ENCODE peak calls at places on chromosomes 2 and 18, in five cellular contexts. Q is GM23248, N is endothelial cell of umbilical vein, S is HepG2, B is fibroblast of lung. I is an unnamed sample. For H3K4me1, the result is how much of the 10 kb centered on the place peaks cover.

GRCh38 chr2:42876280-42876840 is 84.0 kb upstream of the HAAO start:
- DNase-seq in Q (no peak), N (no peak), S (no peak), B (no peak), I (no peak)

GRCh38 chr18:616380-616995 is 19.7 kb downstream of the CLUL1 start:
- DNase-seq in Q (peak), N (peak), S (peak), B (peak), I (peak)

GRCh38 chr2:238927746-238928519 is 80.0 kb downstream of the TWIST2 start:
- DNase-seq in Q (no peak), N (no peak), S (no peak), B (no peak), I (no peak)

GRCh38 chr18:57841568-57841967 is 38.5 kb upstream of the ATP8B1 start:
- DNase-seq in Q (no peak), N (no peak), S (no peak), B (no peak), I (no peak)

GRCh38 chr18:56127322-56128099 is 510.9 kb downstream of the TXNL1 start:
- DNase-seq in Q (peak), N (no peak), S (no peak), B (no peak), I (no peak)

GRCh38 chr18:8450013-8450412 is 159.2 kb upstream of the RAB12 start:
- DNase-seq in Q (peak), N (no peak), S (no peak), B (no peak), I (peak)

GRCh38 chr18:13913205-13913604 is 2.1 kb downstream of the MC2R start:
- DNase-seq in Q (no peak), N (no peak), S (no peak), B (no peak), I (no peak)

GRCh38 chr2:237573721-237574415 is 7.5 kb downstream of the PRLH start:
- DNase-seq in Q (no peak), N (no peak), S (no peak), B (no peak), I (no peak)

GRCh38 chr2:1543776-1544477 is 130.7 kb downstream of the TPO start:
- DNase-seq in Q (no peak), N (no peak), S (no peak), B (no peak), I (no peak)

GRCh38 chr18:43279015-43279758 is 1.9 kb upstream of the SYT4 start:
- DNase-seq in Q (peak), N (no peak), S (peak), B (peak), I (peak)

GRCh38 chr18:59874166-59874565 is 25.6 kb upstream of the PMAIP1 start:
- DNase-seq in Q (peak), N (peak), S (peak), B (peak), I (no peak)

GRCh38 chr2:222504191-222504590 is 79.8 kb downstream of the SGPP2 start:
- DNase-seq in Q (no peak), N (no peak), S (no peak), B (no peak), I (no peak)

GRCh38 chr2:3115301-3116042 is 262.1 kb downstream of the EIPR1 start:
- DNase-seq in Q (no peak), N (no peak), S (no peak), B (no peak), I (no peak)

GRCh38 chr2:74599676-74600075 is 45.2 kb downstream of the DOK1 start:
- DNase-seq in Q (no peak), N (no peak), S (no peak), B (no peak), I (no peak)

GRCh38 chr2:240991378-240992263 is 6.8 kb upstream of the SNED1 start:
- DNase-seq in Q (peak), N (peak), S (peak), B (peak), I (no peak)

GRCh38 chr2:223925106-223925505 is 20.0 kb downstream of the WDFY1 start:
- DNase-seq in Q (peak), N (no peak), S (no peak), B (no peak), I (no peak)

GRCh38 chr2:84946204-84947009 is 24.6 kb upstream of the KCMF1 start:
- DNase-seq in Q (peak), N (peak), S (peak), B (peak), I (no peak)

GRCh38 chr18:47323158-47323557 is 71.7 kb upstream of the SKOR2 start:
- DNase-seq in Q (peak), N (no peak), S (no peak), B (peak), I (no peak)

GRCh38 chr2:30446602-30447148 is 371 bp upstream of the LCLAT1 start:
- DNase-seq in Q (peak), N (no peak), S (no peak), B (peak), I (no peak)

GRCh38 chr2:231891514-231891905 is 34.7 kb downstream of the NPPC start:
- DNase-seq in Q (no peak), N (no peak), S (no peak), B (no peak), I (no peak)

GRCh38 chr2:101190753-101191516 is 39.8 kb upstream of the TBC1D8 start:
- DNase-seq in Q (peak), N (no peak), S (no peak), B (no peak), I (no peak)

GRCh38 chr2:121211251-121211650 is 73.8 kb downstream of the TFCP2L1 start:
- DNase-seq in Q (no peak), N (no peak), S (no peak), B (no peak), I (no peak)

GRCh38 chr2:215499330-215499729 is 63.5 kb upstream of the FN1 start:
- DNase-seq in Q (peak), N (no peak), S (no peak), B (peak), I (no peak)

GRCh38 chr2:234032301-234032856 is 18.1 kb upstream of the SPP2 start:
- DNase-seq in Q (peak), N (peak), S (no peak), B (peak), I (no peak)

GRCh38 chr18:23226386-23226785 is 91.1 kb downstream of the CABLES1 start:
- DNase-seq in Q (peak), N (peak), S (no peak), B (peak), I (no peak)

GRCh38 chr2:118249531-118249930 is 161.3 kb downstream of the INSIG2 start:
- DNase-seq in Q (peak), N (no peak), S (no peak), B (peak), I (no peak)

GRCh38 chr2:161424992-161425391 is 8.9 kb downstream of the TBR1 start:
- DNase-seq in Q (no peak), N (no peak), S (no peak), B (no peak), I (no peak)

GRCh38 chr2:227207573-227207972 is 43.1 kb downstream of the COL4A3 start:
- DNase-seq in Q (no peak), N (no peak), S (no peak), B (no peak), I (no peak)

GRCh38 chr2:236449167-236449586 is 120.4 kb upstream of the ACKR3 start:
- DNase-seq in Q (no peak), N (no peak), S (no peak), B (no peak), I (no peak)

GRCh38 chr2:14752294-14752693 is 119.8 kb downstream of the LRATD1 start:
- DNase-seq in Q (peak), N (no peak), S (no peak), B (no peak), I (no peak)

GRCh38 chr2:127516031-127516430 is 10.3 kb downstream of the IWS1 start:
- DNase-seq in Q (peak), N (no peak), S (no peak), B (peak), I (no peak)

GRCh38 chr2:105969552-105969951 is 224.5 kb downstream of the UXS1 start:
- DNase-seq in Q (no peak), N (no peak), S (peak), B (no peak), I (peak)

GRCh38 chr2:177265834-177266817 is 1.6 kb upstream of the NFE2L2 start:
- DNase-seq in Q (peak), N (peak), S (peak), B (peak), I (no peak)

GRCh38 chr18:907171-907879 is 2.7 kb downstream of the ADCYAP1 start:
- DNase-seq in Q (peak), N (no peak), S (no peak), B (no peak), I (peak)

GRCh38 chr18:58359226-58360019 is 269.5 kb downstream of the ALPK2 start:
- DNase-seq in Q (peak), N (no peak), S (no peak), B (peak), I (no peak)

GRCh38 chr2:42804891-42805290 is 12.5 kb upstream of the HAAO start:
- DNase-seq in Q (no peak), N (no peak), S (no peak), B (no peak), I (no peak)

GRCh38 chr18:21735452-21736015 is 5.1 kb upstream of the MIB1 start:
- DNase-seq in Q (no peak), N (peak), S (peak), B (peak), I (peak)

GRCh38 chr2:197498937-197499593 is 575 bp downstream of the HSPD1 start:
- DNase-seq in Q (peak), N (peak), S (peak), B (peak), I (peak)

GRCh38 chr2:27177441-27178351 is 28.9 kb downstream of the TCF23 start:
- DNase-seq in Q (no peak), N (no peak), S (peak), B (no peak), I (no peak)

GRCh38 chr2:28322456-28322855 is 70.2 kb upstream of the FOSL2 start:
- DNase-seq in Q (no peak), N (no peak), S (no peak), B (no peak), I (no peak)

GRCh38 chr2:28322887-28323483 is 69.7 kb upstream of the FOSL2 start:
- DNase-seq in Q (no peak), N (no peak), S (no peak), B (peak), I (no peak)

GRCh38 chr2:28320371-28320770 is 72.3 kb upstream of the FOSL2 start:
- DNase-seq in Q (no peak), N (no peak), S (no peak), B (no peak), I (no peak)

GRCh38 chr2:28321426-28321825 is 71.2 kb upstream of the FOSL2 start:
- DNase-seq in Q (no peak), N (no peak), S (no peak), B (peak), I (peak)

DNA sequence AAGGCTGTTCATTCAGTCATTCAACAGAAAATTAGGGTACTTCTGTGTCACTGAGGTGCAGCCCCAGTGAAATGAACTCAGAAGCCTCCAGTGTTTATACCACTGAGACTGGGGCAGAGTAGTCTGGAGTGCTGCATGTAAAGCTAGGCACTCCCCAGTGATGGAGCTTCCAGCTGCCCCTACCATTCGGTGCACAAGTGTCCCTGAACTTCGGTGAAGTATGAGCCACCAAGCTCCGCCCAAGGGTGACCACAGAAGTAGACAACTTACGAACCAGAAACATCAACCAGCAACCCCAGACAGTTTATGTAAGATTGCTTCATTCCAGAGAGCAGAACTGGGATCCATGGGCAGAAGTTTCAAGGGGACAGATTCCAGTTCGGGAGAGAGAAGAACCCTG is 70.6 kb upstream of the FOSL2 start:
- DNase-seq in Q (no peak), N (no peak), S (no peak), B (no peak), I (no peak)
- H3K4me1 ChIP-seq in Q (under half), N (under half), S (under half), B (under half), I (half or more)

GRCh38 chr2:201933792-201934229 is 99.8 kb upstream of the FZD7 start:
- DNase-seq in Q (peak), N (no peak), S (no peak), B (peak), I (peak)
- H2AFZ ChIP-seq in Q (peak), N (no peak), S (no peak), B (no peak), I (no peak)

DNA sequence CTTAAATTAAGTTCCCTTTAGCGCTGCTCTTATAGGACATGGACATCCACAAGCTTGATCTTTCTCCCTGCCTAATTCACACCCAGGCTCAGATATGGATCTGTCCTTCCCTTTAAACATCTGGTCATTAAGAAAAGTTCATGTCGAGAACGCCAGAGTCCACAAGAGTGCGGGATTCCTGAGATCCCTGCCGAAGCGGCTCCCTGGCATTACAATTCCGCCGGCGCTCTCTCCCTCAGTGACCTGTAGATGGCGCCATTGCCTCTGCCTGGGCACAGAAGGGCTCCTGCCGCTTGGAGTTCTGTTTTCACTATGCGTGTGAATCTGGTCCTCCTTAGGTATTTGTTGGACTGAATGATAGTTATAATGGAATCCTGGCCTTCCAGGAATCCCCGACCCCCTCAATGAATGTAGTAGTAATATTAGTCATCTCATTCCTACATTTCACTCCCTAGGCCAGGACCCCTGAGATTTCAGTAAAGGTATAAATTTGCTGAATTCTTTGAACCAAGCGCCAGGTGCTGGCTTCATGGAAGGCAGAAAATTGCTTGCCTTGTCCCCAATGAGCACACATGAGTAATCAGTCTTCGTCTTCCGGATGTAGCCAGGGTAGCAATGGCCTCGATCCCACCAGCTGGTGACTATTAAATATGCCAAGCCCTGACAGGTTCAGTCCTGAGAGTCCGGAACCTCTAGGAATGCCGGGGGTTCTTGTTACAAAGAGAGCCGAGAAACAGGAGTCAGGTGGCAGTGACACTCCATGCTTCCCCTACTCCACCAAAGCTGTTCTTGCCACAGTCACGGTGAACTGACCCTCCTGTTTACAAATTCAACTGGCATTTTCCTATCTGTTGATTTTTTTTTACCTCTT is 26.4 kb upstream of the CD207 start:
- DNase-seq in Q (peak), N (peak), S (peak), B (peak), I (peak)
- TF ChIP-seq EZH2 in Q (no peak), N (no peak), S (no peak), B (no peak), I (peak)

GRCh38 chr2:180985771-180986395 is 5.5 kb downstream of the UBE2E3 start:
- DNase-seq in Q (no peak), N (no peak), S (no peak), B (no peak), I (no peak)
- H3K4me1 ChIP-seq in Q (half or more), N (under half), S (half or more), B (under half), I (half or more)

GRCh38 chr18:75204262-75204977 is 4.5 kb downstream of the PTGR3 start:
- DNase-seq in Q (peak), N (no peak), S (no peak), B (peak), I (peak)
- H2AFZ ChIP-seq in Q (peak), N (peak), S (no peak), B (peak), I (no peak)

DNA sequence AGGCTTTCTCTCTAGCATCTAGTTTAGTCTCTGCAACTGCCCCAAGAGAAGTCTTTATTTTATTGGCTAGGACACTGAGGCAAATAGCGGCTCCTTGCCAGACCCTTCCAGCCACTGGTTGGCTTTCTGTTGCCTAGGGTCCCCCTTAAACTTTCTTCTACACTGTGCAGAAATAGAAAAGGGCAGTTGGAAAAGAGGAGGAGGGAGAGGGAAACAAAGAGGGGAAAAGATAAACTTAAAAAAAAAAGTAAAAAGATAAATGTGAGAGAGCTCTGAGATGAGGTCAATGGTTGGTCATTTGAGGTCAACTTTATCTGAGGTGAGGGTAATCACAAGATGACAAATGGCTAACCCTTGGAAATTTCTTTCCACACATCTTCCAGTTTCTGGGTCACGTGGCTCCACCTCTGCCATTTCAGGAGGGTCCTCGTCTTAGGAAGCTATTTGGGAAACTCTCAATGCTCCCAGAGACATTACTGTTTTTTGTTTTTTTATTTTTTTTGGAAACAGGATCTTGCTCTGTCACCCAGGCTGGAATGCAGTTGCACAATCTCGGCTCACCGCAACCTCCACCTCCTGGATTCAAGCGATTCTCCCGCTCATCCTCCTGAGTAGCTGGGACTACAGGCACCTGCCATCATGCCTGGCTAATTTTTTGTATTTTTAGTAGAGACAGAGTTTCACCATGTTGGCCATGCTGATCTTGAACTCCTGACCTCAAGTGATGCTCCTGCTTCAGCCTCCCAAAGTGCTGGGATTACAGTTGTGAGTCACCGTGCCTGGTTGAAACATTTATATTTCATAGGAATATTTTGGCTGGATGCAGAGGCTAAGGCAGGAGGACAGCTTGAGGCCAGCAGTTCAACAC is 199.8 kb downstream of the TGIF1 start:
- DNase-seq in Q (peak), N (no peak), S (peak), B (peak), I (no peak)
- TF ChIP-seq EZH2 in Q (no peak), N (no peak), S (no peak), B (no peak), I (no peak)

GRCh38 chr2:217994776-217995274 is 8.0 kb downstream of the TNS1 start:
- DNase-seq in Q (peak), N (peak), S (no peak), B (peak), I (no peak)

GRCh38 chr2:217997510-217997909 is 5.3 kb downstream of the TNS1 start:
- DNase-seq in Q (no peak), N (no peak), S (no peak), B (no peak), I (no peak)

GRCh38 chr2:217995741-217996141 is 7.1 kb downstream of the TNS1 start:
- DNase-seq in Q (peak), N (no peak), S (no peak), B (no peak), I (no peak)

GRCh38 chr2:217993817-217994459 is 8.9 kb downstream of the TNS1 start:
- DNase-seq in Q (peak), N (peak), S (peak), B (peak), I (peak)

GRCh38 chr2:217996345-217996744 is 6.5 kb downstream of the TNS1 start:
- DNase-seq in Q (peak), N (no peak), S (no peak), B (peak), I (no peak)
- H3K4me1 ChIP-seq in Q (half or more), N (under half), S (under half), B (under half), I (under half)

GRCh38 chr18:39485696-39486095 is 1920.1 kb upstream of the CELF4 start:
- DNase-seq in Q (no peak), N (no peak), S (no peak), B (peak), I (no peak)
- H2AFZ ChIP-seq in Q (no peak), N (no peak), S (no peak), B (no peak), I (no peak)

DNA sequence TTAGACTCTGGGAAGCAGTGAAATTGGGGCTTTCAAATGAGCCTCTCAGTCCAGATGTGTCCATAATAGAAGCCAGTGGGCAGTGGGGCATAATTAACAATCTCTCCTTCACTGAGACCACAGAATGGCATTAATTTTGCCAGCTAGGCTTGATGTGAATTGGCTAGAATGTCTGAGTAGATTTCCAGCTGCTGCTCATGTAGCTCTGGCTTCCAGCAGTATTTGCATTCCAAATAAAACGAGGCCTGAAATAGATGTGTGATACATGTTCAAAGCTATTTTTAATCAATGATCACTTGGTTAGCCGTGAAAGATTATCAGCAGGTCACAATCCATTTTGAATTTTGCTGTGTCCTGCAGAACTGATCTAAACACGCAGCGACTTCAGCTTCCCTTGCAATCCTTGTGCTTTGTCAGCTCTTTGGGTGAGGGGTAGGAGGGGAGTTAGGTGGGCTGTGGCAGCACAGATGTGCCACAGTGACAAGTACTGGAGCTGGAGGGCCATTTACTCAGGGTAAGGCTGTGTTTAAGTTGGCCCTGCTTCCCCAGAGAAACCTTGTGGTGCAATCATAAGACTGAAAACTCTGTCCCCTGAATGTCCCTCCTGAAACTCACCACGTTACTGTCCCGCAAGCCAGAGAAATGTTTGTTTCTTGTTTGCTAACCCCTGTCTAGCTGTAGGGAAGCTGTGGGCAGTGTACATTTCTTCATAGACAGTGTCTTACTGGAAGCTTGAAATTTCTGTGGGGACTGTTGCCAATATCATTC is 56.8 kb upstream of the TMEM178A start:
- DNase-seq in Q (no peak), N (no peak), S (no peak), B (no peak), I (peak)
- TF ChIP-seq EZH2 in Q (no peak), N (no peak), S (no peak), B (no peak), I (no peak)

I was measured in neural progenitor cell.